ENCODE peak calls at places on chromosomes 13 and 19, in six cellular contexts. Z is CD4-positive, alpha-beta T cell; K is A549; O is PC-9; H is GM06990; Q is heart left ventricle. E is an unnamed sample.

GRCh38 chr13:44854264-44855060 is 134.8 kb downstream of the NUFIP1 start:
- DNase-seq in Q (peak; percentile 56), Z (no peak), O (no peak), H (no peak), K (no peak), E (no peak)

GRCh38 chr19:913080-913748 is at the start of gene R3HDM4:
- DNase-seq in Q (peak; percentile 91), O (peak; percentile 70), K (peak; percentile 54), Z (peak; percentile 85), H (peak; percentile 80), E (peak; percentile 85)

GRCh38 chr13:76667551-76667950 is 218.7 kb downstream of the KCTD12 start:
- DNase-seq in K (peak; percentile 13), O (no peak), H (no peak), Z (no peak), Q (no peak), E (no peak)

GRCh38 chr13:112106467-112107141 is 39.7 kb downstream of the SOX1 start:
- DNase-seq in H (no peak), Q (no peak), K (no peak), O (no peak), Z (no peak), E (no peak)

GRCh38 chr19:51250786-51251452 is at the start of gene SIGLECL1:
- DNase-seq in K (no peak), Q (no peak), H (no peak), O (no peak), Z (no peak), E (no peak)

GRCh38 chr19:56332695-56333094 is 18.1 kb upstream of the ZSCAN5A start:
- DNase-seq in Q (no peak), H (no peak), O (no peak), Z (no peak), K (no peak), E (no peak)

GRCh38 chr19:31535691-31536460 is 186.6 kb upstream of the TSHZ3 start:
- DNase-seq in H (no peak), K (no peak), Z (no peak), O (no peak), Q (no peak), E (no peak)

GRCh38 chr13:64756621-64757020 is 2473.5 kb downstream of the PCDH9 start:
- DNase-seq in O (no peak), K (no peak), Z (no peak), H (no peak), Q (no peak), E (no peak)

GRCh38 chr13:107069107-107069776 is 501.3 kb upstream of the ARGLU1 start:
- DNase-seq in Q (no peak), O (no peak), Z (no peak), H (no peak), K (peak; percentile 1), E (no peak)

GRCh38 chr13:113734826-113735125 is 24.2 kb upstream of the TMEM255B start:
- DNase-seq in Z (no peak), Q (no peak), O (no peak), H (no peak), K (no peak), E (no peak)

DNA sequence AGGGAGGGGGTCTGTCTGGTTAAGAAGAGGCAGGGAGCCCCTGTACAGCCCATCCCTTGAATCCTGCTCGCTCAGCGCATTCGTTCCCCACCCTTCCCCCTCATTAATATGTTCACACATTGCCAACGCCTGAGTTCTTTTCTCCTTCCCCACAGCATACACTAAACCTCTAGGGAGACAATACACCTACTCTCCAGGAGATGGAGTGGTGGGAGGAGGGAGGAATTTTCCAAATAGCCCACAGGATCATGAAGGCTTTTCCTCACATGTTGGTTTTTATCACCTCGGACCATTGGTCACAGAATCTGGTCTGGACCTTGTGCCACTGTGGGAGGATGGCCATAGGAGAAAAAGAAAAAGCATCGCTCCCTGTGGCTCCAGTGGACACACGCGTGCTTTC is 294.9 kb downstream of the SHISA2 start:
- DNase-seq in Q (no peak), O (no peak), K (no peak), Z (no peak), H (no peak), E (no peak)
- TF ChIP-seq CTCF in Q (no peak), O (no peak), K (no peak), Z (no peak), H (no peak), E (no peak)

GRCh38 chr13:31797154-31797775 is 57.9 kb downstream of the RXFP2 start:
- DNase-seq in Q (no peak), Z (no peak), O (no peak), K (peak; percentile 7), H (no peak), E (no peak)
- TF ChIP-seq CTCF in Q (peak; percentile 54), Z (no peak), O (peak; percentile 48), K (peak; percentile 30), H (no peak), E (no peak)

GRCh38 chr19:5003781-5004180 is 34.9 kb downstream of the KDM4B start:
- DNase-seq in Q (no peak), O (no peak), H (no peak), Z (no peak), K (no peak), E (no peak)

GRCh38 chr19:5005096-5005495 is 36.2 kb downstream of the KDM4B start:
- DNase-seq in Z (no peak), Q (no peak), H (no peak), O (no peak), K (no peak), E (no peak)

GRCh38 chr19:5000120-5000611 is 31.3 kb downstream of the KDM4B start:
- DNase-seq in K (no peak), Q (no peak), H (no peak), O (no peak), Z (no peak), E (no peak)

GRCh38 chr19:5001547-5002131 is 32.7 kb downstream of the KDM4B start:
- DNase-seq in O (peak; percentile 12), Q (no peak), H (no peak), K (peak; percentile 62), Z (peak; percentile 13), E (no peak)

DNA sequence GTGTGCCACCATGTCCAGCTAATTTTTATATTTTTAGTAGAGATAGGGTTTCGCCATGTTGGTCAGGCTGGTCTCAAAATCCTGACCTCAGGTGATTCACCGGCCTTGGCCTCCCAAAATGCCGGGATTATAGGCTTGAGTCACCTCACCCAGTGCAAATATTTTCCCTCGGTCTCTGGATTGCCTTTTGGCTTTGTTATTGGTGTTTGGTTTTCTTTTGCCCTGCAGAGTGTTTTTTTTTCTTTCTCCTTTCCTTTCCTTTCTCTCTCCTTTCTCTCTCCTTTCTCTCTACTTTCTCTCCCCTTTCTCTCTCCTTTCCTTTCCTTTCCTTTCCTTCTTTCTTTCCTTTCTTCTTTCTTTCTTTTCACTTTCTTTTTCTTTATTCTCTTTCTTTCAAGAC is 33.2 kb downstream of the KDM4B start:
- DNase-seq in K (peak; percentile 27), H (no peak), Q (no peak), O (peak; percentile 59), Z (no peak), E (no peak)
- TF ChIP-seq CTCF in K (no peak), H (no peak), Q (no peak), O (no peak), Z (no peak), E (no peak)

DNA sequence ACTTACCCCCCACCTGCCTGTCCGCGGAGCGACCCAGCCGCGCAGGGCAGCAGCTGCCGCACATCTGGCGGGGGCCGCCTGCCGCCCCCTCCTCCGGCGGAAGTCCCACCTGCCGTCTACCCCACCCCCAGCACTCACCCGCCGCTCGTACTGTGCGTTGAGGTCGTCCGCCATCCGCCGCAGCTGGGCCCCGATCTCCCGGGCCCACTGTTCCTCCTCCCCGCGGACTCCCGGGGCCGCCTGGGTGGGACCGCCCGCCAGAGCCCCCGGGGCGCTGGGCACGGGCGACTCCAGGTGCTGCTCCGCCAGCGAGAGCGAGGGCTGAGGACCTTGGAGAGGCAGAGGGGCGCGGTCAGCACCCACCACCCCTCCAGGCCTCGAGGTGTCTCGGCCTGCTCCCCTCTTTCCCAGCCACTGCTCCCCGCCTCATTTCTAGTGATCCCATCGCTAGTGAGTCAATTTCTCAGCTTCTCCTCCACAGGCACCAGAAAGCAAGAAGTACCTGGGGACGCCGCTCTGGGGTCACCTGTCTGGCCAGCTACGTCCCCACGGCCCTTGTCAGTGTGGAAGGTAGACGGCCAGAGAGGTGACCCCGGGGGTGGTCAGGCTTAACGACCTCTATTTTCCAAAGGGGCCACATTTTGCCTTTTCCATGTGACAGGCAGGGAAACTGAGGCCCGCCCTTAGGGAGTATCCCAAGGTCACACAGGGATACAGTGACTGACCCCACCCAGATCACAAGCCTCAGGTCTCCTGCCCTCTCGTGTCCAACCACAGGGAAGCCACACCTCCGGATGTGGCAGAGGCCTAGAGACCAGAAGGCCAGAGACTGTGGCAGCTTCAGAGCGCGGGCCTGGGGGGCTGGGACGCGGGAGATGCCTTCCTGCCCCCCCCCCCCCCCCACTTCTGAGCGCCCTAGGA is 4.3 kb downstream of the BBC3 start:
- DNase-seq in K (peak; percentile 95), Z (no peak), H (peak; percentile 83), Q (peak; percentile 88), O (peak; percentile 77), E (peak; percentile 54)
- TF ChIP-seq CTCF in K (peak; percentile 0), Z (no peak), H (no peak), Q (peak; percentile 28), O (no peak), E (no peak)

GRCh38 chr19:15173746-15174404 is 26.9 kb downstream of the NOTCH3 start:
- DNase-seq in Z (no peak), H (no peak), O (no peak), Q (no peak), K (no peak), E (no peak)
- TF ChIP-seq CTCF in Z (no peak), H (peak; percentile 30), O (peak; percentile 39), Q (no peak), K (no peak), E (no peak)

E was measured in activated B cell treated with CpG ODN at 0.5 μM for 24 hours.